ENCODE peak calls at places on chromosomes 16 and 17, in seven cellular contexts. P is neuronal stem cell, G is mesenchymal stem cell, T is IMR-90, D is H9, O is mesendoderm, S is trophoblast cell. Q is an unnamed sample.

GRCh38 chr17:55086635-55087058 is 118.1 kb downstream of the STXBP4 start:
- DNase-seq in O (no peak), T (peak), P (no peak), D (no peak), G (peak), S (no peak), Q (no peak)

GRCh38 chr17:80652751-80653330 is 108.2 kb downstream of the RPTOR start:
- DNase-seq in D (no peak), S (no peak), G (no peak), T (peak), O (no peak), P (no peak), Q (no peak)

GRCh38 chr17:48618366-48618896 is 3.3 kb upstream of the HOXB8 start:
- DNase-seq in O (peak), S (peak), P (peak), G (peak), T (peak), D (peak), Q (peak)

GRCh38 chr16:80369559-80369958 is 171.2 kb upstream of the DYNLRB2 start:
- DNase-seq in T (peak), O (peak), D (peak), S (peak), P (peak), G (peak), Q (peak)

GRCh38 chr17:3385869-3386816 is at the start of gene OR3A2:
- DNase-seq in S (no peak), O (peak), T (no peak), G (no peak), P (no peak), D (peak), Q (no peak)

GRCh38 chr17:4802228-4802627 is at the start of gene C17orf114:
- DNase-seq in D (no peak), O (no peak), P (no peak), S (no peak), G (no peak), T (no peak), Q (no peak)

GRCh38 chr17:563646-564045 is 151.0 kb downstream of the VPS53 start:
- DNase-seq in G (no peak), T (no peak), O (no peak), D (no peak), P (no peak), S (no peak), Q (no peak)

GRCh38 chr16:24820522-24820921 is 25.2 kb upstream of the SLC5A11 start:
- DNase-seq in G (peak), S (no peak), D (no peak), T (peak), P (no peak), O (no peak), Q (no peak)

GRCh38 chr16:30793508-30794069 is 6.6 kb upstream of the ZNF629 start:
- DNase-seq in T (no peak), D (no peak), S (no peak), P (no peak), G (no peak), O (no peak), Q (no peak)

GRCh38 chr17:73551756-73552155 is 92.5 kb downstream of the SDK2 start:
- DNase-seq in D (peak), O (peak), S (no peak), G (no peak), T (no peak), P (no peak), Q (no peak)

GRCh38 chr16:81001330-81001729 is 5.4 kb downstream of the CMC2 start:
- DNase-seq in P (no peak), T (no peak), S (no peak), O (no peak), G (no peak), D (no peak), Q (no peak)

GRCh38 chr17:81039854-81040758 is 5.2 kb downstream of the BAIAP2 start:
- DNase-seq in S (peak), O (no peak), G (peak), P (no peak), D (no peak), T (peak), Q (no peak)

GRCh38 chr16:57852189-57852588 is 49.9 kb upstream of the KIFC3 start:
- DNase-seq in G (no peak), P (no peak), S (no peak), T (no peak), O (no peak), D (no peak), Q (no peak)

GRCh38 chr17:76107507-76107906 is 3.9 kb upstream of the EXOC7 start:
- DNase-seq in P (no peak), S (no peak), G (no peak), O (no peak), D (no peak), T (no peak), Q (no peak)

GRCh38 chr17:74907012-74907411 is 13.6 kb upstream of the FADS6 start:
- DNase-seq in O (no peak), S (no peak), D (no peak), P (no peak), G (no peak), T (no peak), Q (no peak)

GRCh38 chr17:67150826-67151225 is 94.2 kb downstream of the HELZ start:
- DNase-seq in O (no peak), D (no peak), S (no peak), G (no peak), T (no peak), P (no peak), Q (no peak)

GRCh38 chr16:29899516-29900101 is at the start of gene SEZ6L2:
- DNase-seq in S (peak), D (peak), O (peak), T (peak), P (peak), G (peak), Q (peak)

GRCh38 chr16:89442990-89443726 is 47.2 kb downstream of the ANKRD11 start:
- DNase-seq in D (no peak), T (peak), S (peak), P (no peak), G (peak), O (peak), Q (no peak)

GRCh38 chr16:27169511-27170071 is 33.7 kb upstream of the KDM8 start:
- DNase-seq in T (peak), G (peak), S (no peak), P (no peak), D (peak), O (peak), Q (no peak)

GRCh38 chr16:48613061-48613957 is 3.3 kb upstream of the N4BP1 start:
- DNase-seq in P (no peak), S (peak), D (no peak), O (peak), T (peak), G (peak), Q (no peak)

GRCh38 chr16:2457267-2457666 is 2.6 kb upstream of the TEDC2 start:
- DNase-seq in G (no peak), P (no peak), O (no peak), S (no peak), D (no peak), T (no peak), Q (no peak)

GRCh38 chr17:39151680-39152058 is 232 bp upstream of the PLXDC1 start:
- DNase-seq in D (no peak), O (no peak), G (no peak), P (no peak), T (no peak), S (no peak), Q (peak)

GRCh38 chr16:27701381-27701780 is 151.4 kb downstream of the KATNIP start:
- DNase-seq in P (no peak), D (no peak), O (no peak), S (no peak), T (no peak), G (no peak), Q (no peak)

GRCh38 chr17:80861892-80862291 is 129.7 kb upstream of the CHMP6 start:
- DNase-seq in D (peak), S (peak), O (peak), G (peak), P (no peak), T (peak), Q (no peak)

GRCh38 chr17:54099221-54099620 is 276.5 kb downstream of the KIF2B start:
- DNase-seq in S (no peak), T (no peak), G (no peak), D (no peak), O (no peak), P (no peak), Q (no peak)

GRCh38 chr17:63955232-63955631 is 17.5 kb downstream of the SCN4A start:
- DNase-seq in S (no peak), G (no peak), D (no peak), O (no peak), T (no peak), P (no peak), Q (no peak)

GRCh38 chr17:41486809-41487530 is 2.7 kb downstream of the KRT36 start:
- DNase-seq in G (no peak), T (no peak), P (peak), O (peak), D (peak), S (peak), Q (peak)

GRCh38 chr17:72591500-72592241 is 470.9 kb downstream of the SOX9 start:
- DNase-seq in G (peak), T (no peak), S (no peak), D (peak), P (peak), O (peak), Q (peak)

GRCh38 chr16:60929-61878 is 7.6 kb downstream of the SNRNP25 start:
- DNase-seq in P (no peak), O (no peak), D (no peak), S (no peak), T (no peak), G (no peak), Q (no peak)

GRCh38 chr17:41666336-41666680 is 22.4 kb upstream of the EIF1 start:
- DNase-seq in T (peak), D (no peak), O (peak), P (peak), S (no peak), G (peak), Q (no peak)

GRCh38 chr16:78503501-78504110 is 404.2 kb downstream of the WWOX start:
- DNase-seq in S (peak), P (peak), G (peak), D (no peak), T (peak), O (peak), Q (no peak)

GRCh38 chr17:145671-146541 is 8.5 kb downstream of the SCGB1C2 start:
- DNase-seq in O (no peak), S (no peak), P (no peak), G (no peak), T (no peak), D (no peak), Q (peak)

GRCh38 chr17:49935526-49936210 is 33.3 kb upstream of the DLX4 start:
- DNase-seq in G (no peak), T (no peak), P (no peak), D (no peak), O (no peak), S (peak), Q (no peak)

GRCh38 chr17:72460711-72461110 is 339.9 kb downstream of the SOX9 start:
- DNase-seq in G (no peak), D (no peak), P (no peak), O (no peak), T (no peak), S (no peak), Q (no peak)

GRCh38 chr16:76197925-76198324 is 79.3 kb upstream of the CNTNAP4 start:
- DNase-seq in D (no peak), T (no peak), P (no peak), O (peak), G (no peak), S (no peak), Q (no peak)

GRCh38 chr16:13902677-13903076 is 17.3 kb upstream of the ERCC4 start:
- DNase-seq in P (no peak), T (peak), D (no peak), G (no peak), O (no peak), S (no peak), Q (no peak)

GRCh38 chr16:57540906-57541753 is 1.3 kb upstream of the ADGRG5 start:
- DNase-seq in T (no peak), S (no peak), D (peak), P (no peak), O (no peak), G (no peak), Q (no peak)

GRCh38 chr17:34709108-34709779 is 129.9 kb downstream of the TMEM132E start:
- DNase-seq in O (no peak), T (no peak), G (no peak), D (peak), S (no peak), P (no peak), Q (no peak)
- H3K23ac ChIP-seq in O (no peak), T (no peak), G (no peak), D (no peak), S (no peak), P (no peak), Q (no peak)

GRCh38 chr17:46008591-46008990 is 9.5 kb downstream of the STH start:
- DNase-seq in T (no peak), O (no peak), S (no peak), D (no peak), G (no peak), P (no peak), Q (no peak)
- H3K23ac ChIP-seq in T (no peak), O (no peak), S (no peak), D (no peak), G (no peak), P (no peak), Q (no peak)

DNA sequence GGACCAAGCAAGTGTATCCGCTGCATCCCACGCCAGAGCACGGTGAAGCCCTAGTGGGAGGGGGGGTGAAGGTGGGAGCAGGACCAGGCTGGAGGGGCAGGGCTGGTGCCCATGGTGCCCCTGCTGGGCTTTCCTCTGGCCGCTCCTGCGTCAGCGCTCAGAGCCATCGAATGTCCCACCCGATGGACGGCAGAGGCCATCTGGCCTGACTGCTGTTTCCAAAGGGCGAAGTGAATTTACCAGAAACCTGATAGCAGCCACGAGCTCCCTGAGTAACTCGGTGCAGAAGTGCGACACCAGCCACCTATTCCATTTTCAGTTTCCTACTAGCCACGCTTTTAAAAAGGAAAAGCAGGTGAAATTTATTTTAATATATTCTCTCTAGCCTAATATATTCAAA is 203.6 kb upstream of the CIBAR2 start:
- DNase-seq in G (no peak), P (no peak), T (no peak), D (no peak), O (no peak), S (no peak), Q (no peak)
- H3K23ac ChIP-seq in G (no peak), P (peak), T (no peak), D (no peak), O (no peak), S (no peak), Q (no peak)

GRCh38 chr17:12995896-12996295 is 21.9 kb downstream of the ELAC2 start:
- DNase-seq in G (no peak), O (no peak), T (no peak), D (no peak), P (no peak), S (no peak), Q (no peak)
- H3K23ac ChIP-seq in G (no peak), O (no peak), T (no peak), D (no peak), P (no peak), S (no peak), Q (no peak)

DNA sequence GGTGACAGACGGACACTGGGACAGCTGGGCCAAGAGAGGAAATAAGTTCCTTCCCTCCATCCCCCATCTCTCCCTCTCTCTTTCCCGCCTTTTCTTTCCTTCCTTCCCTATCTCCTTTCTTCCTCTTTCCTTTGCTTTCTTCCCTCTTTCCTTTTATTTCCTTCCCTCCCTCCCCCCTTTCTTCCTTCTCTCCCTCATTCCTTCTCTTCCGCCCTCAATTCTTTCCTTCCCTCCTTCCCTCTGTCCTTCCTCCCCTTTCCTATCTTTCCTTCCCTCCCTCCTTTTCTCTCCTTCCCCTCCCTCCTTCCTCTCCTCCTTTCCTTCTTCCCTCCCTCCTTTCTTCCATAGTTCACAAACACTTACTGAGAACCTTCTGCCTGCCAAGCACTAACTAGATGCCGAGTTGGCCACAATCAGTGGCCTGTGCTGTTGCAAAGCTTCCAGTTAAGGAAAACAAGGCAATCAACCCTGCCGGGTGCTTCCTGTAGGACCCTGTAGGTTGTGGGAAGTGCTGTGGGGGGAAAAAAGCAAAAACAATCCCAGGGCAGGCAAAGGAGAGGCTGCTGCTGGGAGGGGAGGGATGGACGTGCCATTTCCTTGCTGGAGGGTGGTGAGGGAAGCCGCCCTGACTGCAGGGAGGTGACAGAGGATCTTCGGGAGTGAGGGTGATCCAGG is 31.7 kb downstream of the ABCC6 start:
- DNase-seq in S (no peak), T (no peak), O (no peak), G (no peak), P (no peak), D (no peak), Q (no peak)
- H3K23ac ChIP-seq in S (no peak), T (no peak), O (no peak), G (no peak), P (no peak), D (no peak), Q (no peak)

DNA sequence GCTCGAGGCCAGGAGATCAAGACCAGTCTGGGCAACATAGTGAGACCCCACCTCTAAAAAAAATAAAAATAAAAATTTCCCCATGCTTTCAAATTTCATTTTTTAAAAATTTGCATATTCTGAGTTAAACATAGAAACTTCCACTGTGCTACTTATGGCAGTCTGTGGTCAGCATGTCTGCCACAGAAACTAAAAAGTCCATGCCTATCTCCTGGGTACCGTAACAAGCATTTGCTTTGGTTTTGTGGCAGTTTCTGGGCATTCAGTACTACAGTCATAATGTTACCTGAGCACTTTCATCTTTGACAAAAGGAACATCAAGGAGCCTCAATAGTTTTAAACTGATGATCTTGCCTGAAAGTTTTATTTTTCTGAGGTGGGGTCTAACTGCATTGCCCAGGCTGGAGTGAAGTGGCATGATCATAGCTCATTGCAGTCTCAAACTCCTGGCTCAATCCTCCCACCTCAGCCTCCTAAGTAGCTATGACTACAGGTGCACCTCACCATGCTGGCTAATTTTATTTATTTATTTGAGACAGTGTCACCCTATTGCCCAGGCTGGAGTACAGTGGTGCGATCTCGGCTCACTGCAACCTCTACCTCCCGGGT is 13.2 kb upstream of the ITGA2B start:
- DNase-seq in G (no peak), O (no peak), S (no peak), P (no peak), T (no peak), D (no peak), Q (no peak)
- H3K23ac ChIP-seq in G (no peak), O (no peak), S (no peak), P (no peak), T (no peak), D (no peak), Q (no peak)